ENCODE peak calls at places on chromosomes 5 and 9, in nine cellular contexts. H, W, F, B, J, P, U, E and R are unnamed samples.

GRCh38 chr9:26656003-26656940 is 236.3 kb downstream of the CAAP1 start:
- DNase-seq in H (no peak), W (no peak), F (peak), B (no peak), J (peak), P (peak), U (no peak), E (no peak), R (no peak)

GRCh38 chr5:146967646-146968045 is 89.1 kb upstream of the PPP2R2B start:
- DNase-seq in H (no peak), W (no peak), F (no peak), B (no peak), J (no peak), P (no peak), U (no peak), E (no peak), R (no peak)

GRCh38 chr9:105244996-105245719 is 707 bp downstream of the SLC44A1 start:
- DNase-seq in H (peak), W (peak), F (peak), B (peak), J (peak), P (no peak), U (no peak), E (peak), R (no peak)

GRCh38 chr9:14645648-14646047 is 47.6 kb downstream of the ZDHHC21 start:
- DNase-seq in H (no peak), W (no peak), F (peak), B (no peak), J (no peak), P (peak), U (peak), E (no peak), R (no peak)

GRCh38 chr9:74499770-74500583 is 2.8 kb downstream of the RORB start:
- DNase-seq in H (no peak), W (peak), F (peak), B (peak), J (peak), P (no peak), U (peak), E (no peak), R (no peak)

GRCh38 chr5:22109315-22109714 is 743.8 kb downstream of the CDH12 start:
- DNase-seq in H (no peak), W (no peak), F (no peak), B (no peak), J (no peak), P (no peak), U (no peak), E (no peak), R (no peak)

GRCh38 chr5:171785517-171785916 is at the start of gene SMIM23:
- DNase-seq in H (no peak), W (no peak), F (no peak), B (no peak), J (no peak), P (no peak), U (no peak), E (no peak), R (no peak)

GRCh38 chr9:126625329-126626116 is 11.8 kb downstream of the LMX1B start:
- DNase-seq in H (no peak), W (no peak), F (no peak), B (no peak), J (no peak), P (no peak), U (no peak), E (no peak), R (no peak)

GRCh38 chr9:27386759-27387158 is 89.8 kb upstream of the EQTN start:
- DNase-seq in H (no peak), W (no peak), F (no peak), B (no peak), J (no peak), P (no peak), U (no peak), E (no peak), R (no peak)

GRCh38 chr9:137015976-137016375 is 12.1 kb downstream of the ABCA2 start:
- DNase-seq in H (no peak), W (no peak), F (no peak), B (no peak), J (no peak), P (no peak), U (no peak), E (no peak), R (no peak)

GRCh38 chr5:132457371-132458225 is 33.0 kb downstream of the IRF1 start:
- DNase-seq in H (peak), W (peak), F (peak), B (peak), J (peak), P (peak), U (peak), E (no peak), R (peak)

GRCh38 chr9:132486706-132487350 is 76.8 kb downstream of the CFAP77 start:
- DNase-seq in H (no peak), W (no peak), F (no peak), B (no peak), J (no peak), P (no peak), U (no peak), E (no peak), R (no peak)

GRCh38 chr5:135434591-135435466 is 12.3 kb downstream of the DCANP1 start:
- DNase-seq in H (no peak), W (peak), F (peak), B (no peak), J (no peak), P (peak), U (no peak), E (no peak), R (no peak)

GRCh38 chr9:72363908-72364678 is 915 bp downstream of the ZFAND5 start:
- DNase-seq in H (peak), W (peak), F (peak), B (peak), J (peak), P (peak), U (peak), E (peak), R (no peak)

GRCh38 chr9:121619566-121619965 is 31.9 kb upstream of the DAB2IP start:
- DNase-seq in H (no peak), W (no peak), F (no peak), B (no peak), J (no peak), P (no peak), U (no peak), E (no peak), R (peak)

GRCh38 chr9:21395778-21396717 is 10.8 kb upstream of the IFNA2 start:
- DNase-seq in H (peak), W (peak), F (no peak), B (peak), J (peak), P (no peak), U (no peak), E (peak), R (no peak)

GRCh38 chr5:5363045-5363444 is 59.4 kb upstream of the ICE1 start:
- DNase-seq in H (no peak), W (no peak), F (peak), B (no peak), J (no peak), P (no peak), U (no peak), E (no peak), R (no peak)

GRCh38 chr5:140868721-140869554 is at the start of gene PCDHA11:
- DNase-seq in H (no peak), W (no peak), F (peak), B (no peak), J (peak), P (no peak), U (no peak), E (no peak), R (no peak)

GRCh38 chr9:714675-715074 is 126.8 kb upstream of the DMRT1 start:
- DNase-seq in H (no peak), W (peak), F (peak), B (no peak), J (no peak), P (no peak), U (no peak), E (no peak), R (no peak)

GRCh38 chr9:133002147-133003070 is 23.9 kb downstream of the GFI1B start:
- DNase-seq in H (no peak), W (no peak), F (no peak), B (no peak), J (no peak), P (no peak), U (no peak), E (no peak), R (no peak)

GRCh38 chr9:134501266-134502181 is 140.1 kb upstream of the COL5A1 start:
- DNase-seq in H (no peak), W (no peak), F (no peak), B (no peak), J (no peak), P (no peak), U (peak), E (no peak), R (no peak)

GRCh38 chr9:114011313-114011712 is 66.8 kb downstream of the AMBP start:
- DNase-seq in H (no peak), W (no peak), F (no peak), B (no peak), J (no peak), P (no peak), U (no peak), E (no peak), R (no peak)

GRCh38 chr5:135369952-135370351 is 29.1 kb downstream of the MACROH2A1 start:
- DNase-seq in H (no peak), W (no peak), F (no peak), B (no peak), J (no peak), P (no peak), U (no peak), E (no peak), R (no peak)

GRCh38 chr5:81852277-81853004 is 101.5 kb upstream of the SSBP2 start:
- DNase-seq in H (peak), W (peak), F (peak), B (peak), J (peak), P (peak), U (peak), E (peak), R (no peak)

GRCh38 chr5:134258896-134259295 is 33.0 kb upstream of the PPP2CA start:
- DNase-seq in H (no peak), W (no peak), F (no peak), B (peak), J (peak), P (no peak), U (no peak), E (no peak), R (no peak)

GRCh38 chr5:4901305-4901751 is 238.8 kb upstream of the ADAMTS16 start:
- DNase-seq in H (no peak), W (no peak), F (no peak), B (no peak), J (no peak), P (no peak), U (no peak), E (no peak), R (no peak)

GRCh38 chr9:99400184-99400731 is 178.2 kb downstream of the SEC61B start:
- DNase-seq in H (no peak), W (no peak), F (no peak), B (peak), J (no peak), P (no peak), U (no peak), E (no peak), R (no peak)

GRCh38 chr9:117645245-117645636 is 59.0 kb upstream of the TLR4 start:
- DNase-seq in H (no peak), W (no peak), F (no peak), B (peak), J (peak), P (no peak), U (no peak), E (no peak), R (no peak)

GRCh38 chr5:159682623-159683022 is 233.7 kb upstream of the ADRA1B start:
- DNase-seq in H (no peak), W (no peak), F (no peak), B (no peak), J (peak), P (no peak), U (no peak), E (no peak), R (no peak)

DNA sequence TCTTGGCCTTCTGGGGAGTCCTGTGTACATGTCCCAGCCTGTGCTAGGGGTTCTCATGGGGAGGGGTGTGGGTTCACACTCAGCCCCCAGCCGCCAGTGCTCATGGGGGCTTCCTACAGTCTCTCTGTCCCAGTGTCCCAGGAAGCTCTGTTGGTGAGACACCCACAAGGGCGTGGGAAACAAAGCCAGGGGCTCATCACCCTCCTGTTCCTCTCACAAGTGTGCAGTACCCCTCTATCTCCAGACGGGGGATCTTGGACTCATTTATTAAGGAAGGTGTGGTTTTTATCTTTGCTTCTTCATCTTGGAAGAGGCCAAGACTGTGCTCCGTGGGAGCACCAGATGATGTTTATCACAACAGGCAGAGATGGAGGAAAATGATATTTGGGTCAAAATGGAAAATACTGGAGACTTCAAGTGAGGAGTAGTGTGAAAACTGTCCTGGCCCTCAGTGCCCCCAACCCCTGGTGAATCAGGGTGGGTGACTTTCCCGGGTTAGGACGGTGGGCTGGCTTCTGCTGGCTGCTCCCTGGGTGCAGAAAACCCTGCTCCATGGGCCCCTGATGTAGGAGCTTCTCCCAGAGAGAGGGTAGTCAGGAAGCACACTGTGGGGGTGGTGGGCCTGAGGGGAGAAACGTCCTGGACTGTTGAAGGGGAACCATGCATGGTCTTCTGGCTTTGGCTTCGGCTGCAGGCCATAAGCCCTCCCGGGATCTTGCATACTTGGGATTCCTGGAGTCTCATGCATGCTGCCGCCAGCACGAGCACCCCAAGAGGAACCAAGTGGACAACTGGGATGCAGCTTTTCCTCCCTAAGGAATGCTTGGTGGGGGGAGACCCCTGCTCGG is 15.3 kb downstream of the TMEM171 start:
- DNase-seq in H (no peak), W (peak), F (peak), B (peak), J (peak), P (peak), U (no peak), E (no peak), R (no peak)
- TF ChIP-seq CTCF in H (no peak), W (peak), F (peak), B (peak), J (peak), P (peak), U (peak), E (peak), R (peak)

GRCh38 chr9:107749787-107750444 is 260.3 kb upstream of the KLF4 start:
- DNase-seq in H (peak), W (peak), F (peak), B (peak), J (peak), P (peak), U (peak), E (peak), R (no peak)
- TF ChIP-seq CTCF in H (no peak), W (no peak), F (no peak), B (no peak), J (no peak), P (no peak), U (no peak), E (no peak), R (no peak)

GRCh38 chr5:2132497-2132847 is 249.7 kb upstream of the IRX4 start:
- DNase-seq in H (no peak), W (no peak), F (no peak), B (no peak), J (no peak), P (no peak), U (no peak), E (no peak), R (no peak)

GRCh38 chr5:2133936-2134335 is 251.2 kb upstream of the IRX4 start:
- DNase-seq in H (no peak), W (no peak), F (no peak), B (no peak), J (no peak), P (no peak), U (no peak), E (no peak), R (no peak)

GRCh38 chr5:2134543-2135299 is 252.0 kb upstream of the IRX4 start:
- DNase-seq in H (no peak), W (peak), F (peak), B (no peak), J (no peak), P (no peak), U (no peak), E (no peak), R (no peak)

GRCh38 chr5:2131826-2132496 is 249.2 kb upstream of the IRX4 start:
- DNase-seq in H (no peak), W (no peak), F (no peak), B (no peak), J (no peak), P (no peak), U (no peak), E (no peak), R (no peak)

GRCh38 chr5:2133080-2133479 is 250.4 kb upstream of the IRX4 start:
- DNase-seq in H (no peak), W (peak), F (peak), B (no peak), J (no peak), P (no peak), U (no peak), E (no peak), R (no peak)
- TF ChIP-seq CTCF in H (no peak), W (no peak), F (no peak), B (no peak), J (no peak), P (no peak), U (no peak), E (no peak), R (no peak)

GRCh38 chr5:164475339-164475977 is 970.0 kb downstream of the MAT2B start:
- DNase-seq in H (no peak), W (peak), F (peak), B (peak), J (peak), P (peak), U (peak), E (no peak), R (no peak)
- TF ChIP-seq CTCF in H (peak), W (no peak), F (peak), B (peak), J (peak), P (peak), U (peak), E (peak), R (peak)

DNA sequence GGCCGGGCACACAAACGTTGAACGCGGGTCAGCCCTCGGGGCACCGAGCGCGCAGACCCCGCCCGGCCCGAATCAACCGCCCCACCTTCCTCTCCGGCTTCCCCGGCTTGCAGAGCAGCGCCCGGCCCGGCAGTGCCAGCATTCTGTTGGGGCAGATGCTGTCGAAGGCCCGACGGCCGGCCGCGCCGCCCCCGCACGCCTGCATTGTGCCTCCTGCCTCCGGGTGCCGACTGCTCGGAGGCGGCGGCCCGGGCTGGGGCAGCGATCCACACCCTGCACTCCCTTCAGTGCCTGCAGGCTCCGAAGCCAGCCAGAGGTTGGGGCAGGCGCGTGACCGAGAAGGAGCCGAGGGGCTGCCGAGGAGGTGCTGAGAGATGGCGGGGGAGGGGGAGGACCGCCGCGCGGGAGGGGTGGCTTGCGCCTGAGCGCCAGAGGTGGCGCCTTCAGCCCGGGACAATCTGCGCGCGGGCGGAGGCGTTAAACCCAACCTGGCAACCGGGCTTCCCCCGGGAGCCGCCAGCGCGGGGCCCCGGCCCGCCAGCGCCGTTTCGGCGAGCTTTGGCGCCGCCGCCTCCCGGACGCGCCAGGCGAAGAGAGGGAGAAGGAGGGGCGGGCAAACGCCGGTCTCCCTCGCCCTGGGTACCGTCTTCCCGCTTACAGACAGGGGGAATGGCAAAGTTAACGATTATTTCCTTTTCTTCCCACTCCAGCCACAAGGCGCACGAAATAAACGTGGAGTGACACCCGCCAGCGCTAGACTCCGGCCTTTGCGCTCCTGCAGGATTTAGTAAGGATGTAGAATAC is at the start of gene MCIDAS:
- DNase-seq in H (peak), W (peak), F (peak), B (no peak), J (peak), P (peak), U (no peak), E (peak), R (no peak)
- TF ChIP-seq CTCF in H (peak), W (no peak), F (no peak), B (no peak), J (peak), P (no peak), U (no peak), E (no peak), R (no peak)

GRCh38 chr5:9498541-9499497 is 47.1 kb downstream of the SEMA5A start:
- DNase-seq in H (no peak), W (peak), F (peak), B (peak), J (peak), P (peak), U (no peak), E (no peak), R (no peak)
- TF ChIP-seq CTCF in H (no peak), W (peak), F (peak), B (peak), J (peak), P (peak), U (peak), E (no peak), R (peak)

GRCh38 chr5:78757269-78758053 is 108.9 kb upstream of the LHFPL2 start:
- DNase-seq in H (no peak), W (peak), F (peak), B (peak), J (peak), P (peak), U (peak), E (no peak), R (no peak)

GRCh38 chr5:78758169-78758839 is 109.7 kb upstream of the LHFPL2 start:
- DNase-seq in H (no peak), W (peak), F (peak), B (no peak), J (no peak), P (peak), U (peak), E (no peak), R (no peak)

GRCh38 chr5:78761831-78762230 is 113.3 kb upstream of the LHFPL2 start:
- DNase-seq in H (no peak), W (no peak), F (no peak), B (no peak), J (no peak), P (no peak), U (no peak), E (no peak), R (no peak)

GRCh38 chr5:78763659-78764189 is 115.2 kb upstream of the LHFPL2 start:
- DNase-seq in H (no peak), W (no peak), F (no peak), B (no peak), J (no peak), P (no peak), U (no peak), E (no peak), R (no peak)

DNA sequence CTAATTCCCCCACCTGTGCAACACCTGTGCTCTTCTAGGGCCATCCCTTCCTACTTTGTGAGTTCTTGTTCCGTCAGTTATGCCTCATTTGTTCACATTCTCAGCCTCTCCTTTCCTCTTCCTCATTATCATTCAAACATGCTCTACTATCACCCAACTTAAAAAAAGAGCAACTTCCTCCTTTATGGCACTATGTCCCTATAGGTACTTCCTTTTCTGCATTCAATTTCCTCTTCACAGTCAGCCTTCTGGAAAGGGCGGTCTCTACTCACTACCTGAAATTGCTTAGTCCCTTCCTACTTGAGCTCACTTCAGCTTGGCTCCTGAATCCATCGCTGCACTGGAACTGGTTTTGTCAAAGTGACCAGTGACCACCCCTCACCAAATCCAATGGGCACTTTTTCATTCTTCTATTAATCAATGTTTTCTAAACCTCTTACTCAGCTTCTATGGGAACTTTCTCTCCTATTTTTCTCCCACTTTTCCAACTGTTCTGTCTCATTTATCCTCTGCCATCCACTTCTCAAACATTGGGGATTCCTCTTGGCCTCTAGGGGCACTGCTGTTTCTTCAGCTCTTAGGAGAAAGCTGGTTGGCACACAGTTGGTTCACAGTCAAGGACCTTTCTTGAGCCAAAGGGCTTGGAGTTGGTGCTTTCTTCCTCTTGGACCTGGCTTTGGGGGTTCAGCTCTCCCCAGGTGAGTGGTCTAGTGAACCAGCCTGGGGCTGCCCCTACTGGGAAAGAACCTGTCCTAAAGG is 112.0 kb upstream of the LHFPL2 start:
- DNase-seq in H (no peak), W (no peak), F (no peak), B (no peak), J (no peak), P (no peak), U (no peak), E (no peak), R (no peak)
- TF ChIP-seq CTCF in H (no peak), W (peak), F (peak), B (peak), J (no peak), P (peak), U (peak), E (no peak), R (peak)

GRCh38 chr5:180291234-180291940 is 496 bp downstream of the MAPK9 start:
- DNase-seq in H (peak), W (peak), F (no peak), B (no peak), J (no peak), P (no peak), U (no peak), E (peak), R (no peak)
- TF ChIP-seq CTCF in H (no peak), W (peak), F (no peak), B (no peak), J (peak), P (peak), U (no peak), E (no peak), R (no peak)